ENCODE peak calls at places on chromosomes 12 and 14, in nine cellular contexts. W, A, Q, D, I, Y, U, N and R are unnamed samples.

GRCh38 chr12:109775172-109775881 is 57.9 kb downstream of the TRPV4 start:
- DNase-seq in N (peak; percentile 90), W (peak; percentile 76), U (no peak), I (peak; percentile 76), Q (peak; percentile 64), Y (peak; percentile 90), D (peak; percentile 73), A (peak; percentile 87), R (peak; percentile 81)

GRCh38 chr12:114405199-114405448 is 820 bp downstream of the TBX5 start:
- DNase-seq in U (no peak), N (no peak), Y (no peak), Q (peak; percentile 44), I (no peak), W (no peak), A (no peak), D (no peak), R (no peak)

GRCh38 chr12:2752676-2753371 is 41.9 kb upstream of the FKBP4 start:
- DNase-seq in N (peak; percentile 74), A (peak; percentile 93), I (peak; percentile 75), Q (peak; percentile 18), U (no peak), Y (peak; percentile 94), W (peak; percentile 48), D (peak; percentile 70), R (peak; percentile 96)

GRCh38 chr12:4279120-4279690 is 5.6 kb downstream of the CCND2 start:
- DNase-seq in N (no peak), Y (no peak), D (no peak), I (no peak), A (no peak), W (peak; percentile 83), Q (no peak), U (no peak), R (no peak)

GRCh38 chr12:62792526-62792925 is 142.4 kb downstream of the PPM1H start:
- DNase-seq in Q (no peak), U (no peak), N (no peak), A (no peak), W (no peak), I (no peak), Y (no peak), D (no peak), R (no peak)

GRCh38 chr14:60189923-60190840 is 25.0 kb upstream of the DHRS7 start:
- DNase-seq in N (no peak), U (no peak), Y (no peak), I (no peak), W (no peak), Q (no peak), D (no peak), A (no peak), R (no peak)

GRCh38 chr12:31959051-31959700 is at the start of gene RESF1:
- DNase-seq in I (peak; percentile 86), Y (peak; percentile 95), U (no peak), D (peak; percentile 92), N (peak; percentile 91), Q (peak; percentile 90), W (peak; percentile 94), A (peak; percentile 88), R (peak; percentile 97)

GRCh38 chr12:124747426-124748161 is 116.1 kb downstream of the SCARB1 start:
- DNase-seq in W (peak; percentile 80), I (no peak), N (peak; percentile 76), Q (no peak), D (peak; percentile 88), U (no peak), Y (no peak), A (no peak), R (no peak)

GRCh38 chr14:76793956-76794355 is 18.7 kb downstream of the ANGEL1 start:
- DNase-seq in A (no peak), N (no peak), Q (no peak), W (no peak), D (no peak), I (no peak), U (no peak), Y (no peak), R (no peak)

GRCh38 chr14:94114589-94115067 is 4.1 kb downstream of the IFI27 start:
- DNase-seq in Q (no peak), A (no peak), W (no peak), D (no peak), U (no peak), Y (no peak), I (no peak), N (no peak), R (peak; percentile 5)

GRCh38 chr12:106845910-106846309 is 71.4 kb downstream of the RIC8B start:
- DNase-seq in Q (no peak), U (no peak), W (no peak), I (no peak), Y (no peak), A (no peak), N (no peak), D (no peak), R (no peak)